ENCODE peak calls at places on chromosomes 6 and 20, in four cellular contexts. One of them, this sample, is unnamed. For H3K4me1, the result is how much of the 10 kb centered on the place peaks cover.

GRCh38 chr20:21315138-21315537 is 12.0 kb downstream of the XRN2 start:
- DNase-seq in right atrium auricular region: no peak
- DNase-seq in heart right ventricle: no peak
- DNase-seq in heart left ventricle: no peak
- DNase-seq in this sample: no peak

GRCh38 chr6:1336246-1336843 is 24.4 kb downstream of the FOXQ1 start:
- DNase-seq in right atrium auricular region: no peak
- DNase-seq in heart right ventricle: no peak
- DNase-seq in heart left ventricle: no peak
- DNase-seq in this sample: no peak

GRCh38 chr6:116945809-116946208 is 68.8 kb downstream of the RFX6 start:
- DNase-seq in right atrium auricular region: no peak
- DNase-seq in heart right ventricle: no peak
- DNase-seq in heart left ventricle: no peak
- DNase-seq in this sample: no peak

GRCh38 chr6:108113557-108114519 is 39.3 kb upstream of the OSTM1 start:
- DNase-seq in right atrium auricular region: no peak
- DNase-seq in heart right ventricle: no peak
- DNase-seq in heart left ventricle: no peak
- DNase-seq in this sample: no peak

GRCh38 chr6:25706314-25707014 is 48.1 kb upstream of the SLC17A4 start:
- DNase-seq in right atrium auricular region: no peak
- DNase-seq in heart right ventricle: peak
- DNase-seq in heart left ventricle: no peak
- DNase-seq in this sample: no peak

GRCh38 chr20:20561172-20561571 is 151.3 kb downstream of the RALGAPA2 start:
- DNase-seq in right atrium auricular region: no peak
- DNase-seq in heart right ventricle: no peak
- DNase-seq in heart left ventricle: no peak
- DNase-seq in this sample: no peak

GRCh38 chr6:142746524-142746923 is 198.5 kb downstream of the HIVEP2 start:
- DNase-seq in right atrium auricular region: no peak
- DNase-seq in heart right ventricle: no peak
- DNase-seq in heart left ventricle: no peak
- DNase-seq in this sample: no peak

GRCh38 chr6:2858678-2859324 is 17.1 kb upstream of the SERPINB1 start:
- DNase-seq in right atrium auricular region: no peak
- DNase-seq in heart right ventricle: no peak
- DNase-seq in heart left ventricle: no peak
- DNase-seq in this sample: no peak

GRCh38 chr6:142395266-142395665 is 93.5 kb downstream of the ADGRG6 start:
- DNase-seq in right atrium auricular region: no peak
- DNase-seq in heart right ventricle: no peak
- DNase-seq in heart left ventricle: no peak
- DNase-seq in this sample: no peak

GRCh38 chr20:24775966-24776365 is 173.1 kb upstream of the CST7 start:
- DNase-seq in right atrium auricular region: no peak
- DNase-seq in heart right ventricle: no peak
- DNase-seq in heart left ventricle: no peak
- DNase-seq in this sample: no peak

GRCh38 chr6:89597988-89598387 is 40.6 kb downstream of the LYRM2 start:
- DNase-seq in right atrium auricular region: no peak
- DNase-seq in heart right ventricle: no peak
- DNase-seq in heart left ventricle: no peak
- DNase-seq in this sample: no peak

GRCh38 chr6:136893187-136893586 is 28.9 kb upstream of the SLC35D3 start:
- DNase-seq in right atrium auricular region: no peak
- DNase-seq in heart right ventricle: no peak
- DNase-seq in heart left ventricle: no peak
- DNase-seq in this sample: no peak

GRCh38 chr20:57287007-57287810 is 20.8 kb upstream of the BMP7 start:
- DNase-seq in right atrium auricular region: no peak
- DNase-seq in heart right ventricle: no peak
- DNase-seq in heart left ventricle: no peak
- DNase-seq in this sample: no peak

GRCh38 chr20:48604426-48604825 is 223.4 kb downstream of the PREX1 start:
- DNase-seq in right atrium auricular region: no peak
- DNase-seq in heart right ventricle: no peak
- DNase-seq in heart left ventricle: no peak
- DNase-seq in this sample: no peak

GRCh38 chr20:22429175-22430153 is 154.9 kb downstream of the FOXA2 start:
- DNase-seq in right atrium auricular region: no peak
- DNase-seq in heart right ventricle: no peak
- DNase-seq in heart left ventricle: no peak
- DNase-seq in this sample: no peak

GRCh38 chr6:36908758-36909157 is 23.0 kb downstream of the C6orf89 start:
- DNase-seq in right atrium auricular region: no peak
- DNase-seq in heart right ventricle: no peak
- DNase-seq in heart left ventricle: no peak
- DNase-seq in this sample: no peak

GRCh38 chr20:991850-992249 is 10.3 kb downstream of the RSPO4 start:
- DNase-seq in right atrium auricular region: no peak
- DNase-seq in heart right ventricle: no peak
- DNase-seq in heart left ventricle: no peak
- DNase-seq in this sample: no peak

GRCh38 chr20:24834310-24834709 is 114.8 kb upstream of the CST7 start:
- DNase-seq in right atrium auricular region: no peak
- DNase-seq in heart right ventricle: no peak
- DNase-seq in heart left ventricle: no peak
- DNase-seq in this sample: no peak

GRCh38 chr6:11317885-11318771 is 85.7 kb upstream of the NEDD9 start:
- DNase-seq in right atrium auricular region: peak
- DNase-seq in heart right ventricle: peak
- DNase-seq in heart left ventricle: peak
- DNase-seq in this sample: peak

GRCh38 chr20:58084566-58084965 is 143.9 kb downstream of the ANKRD60 start:
- DNase-seq in right atrium auricular region: peak
- DNase-seq in heart right ventricle: no peak
- DNase-seq in heart left ventricle: no peak
- DNase-seq in this sample: no peak

GRCh38 chr20:59074456-59074855 is 31.9 kb upstream of the PRELID3B start:
- DNase-seq in right atrium auricular region: no peak
- DNase-seq in heart right ventricle: no peak
- DNase-seq in heart left ventricle: no peak
- DNase-seq in this sample: no peak

GRCh38 chr6:96542702-96543101 is 20.2 kb upstream of the FHL5 start:
- DNase-seq in right atrium auricular region: no peak
- DNase-seq in heart right ventricle: no peak
- DNase-seq in heart left ventricle: no peak
- DNase-seq in this sample: no peak

GRCh38 chr6:156885562-156885961 is 108.4 kb downstream of the ARID1B start:
- DNase-seq in right atrium auricular region: no peak
- DNase-seq in heart right ventricle: no peak
- DNase-seq in heart left ventricle: no peak
- DNase-seq in this sample: no peak

GRCh38 chr20:59062057-59062456 is 19.5 kb upstream of the PRELID3B start:
- DNase-seq in right atrium auricular region: no peak
- DNase-seq in heart right ventricle: no peak
- DNase-seq in heart left ventricle: no peak
- DNase-seq in this sample: no peak

GRCh38 chr20:63707558-63708300 is at the start of the genes ARFRP1 and ZGPAT:
- DNase-seq in right atrium auricular region: peak
- DNase-seq in heart right ventricle: peak
- DNase-seq in heart left ventricle: peak
- DNase-seq in this sample: peak

GRCh38 chr20:63705232-63706026 is 2.3 kb downstream of the ARFRP1 start:
- DNase-seq in right atrium auricular region: no peak
- DNase-seq in heart right ventricle: no peak
- DNase-seq in heart left ventricle: no peak
- DNase-seq in this sample: no peak

GRCh38 chr20:63704749-63705117 is 3.0 kb downstream of the ARFRP1 start:
- DNase-seq in right atrium auricular region: no peak
- DNase-seq in heart right ventricle: no peak
- DNase-seq in heart left ventricle: no peak
- DNase-seq in this sample: no peak

GRCh38 chr20:63706852-63707557 is 771 bp downstream of the ARFRP1 start:
- DNase-seq in right atrium auricular region: no peak
- DNase-seq in heart right ventricle: peak
- DNase-seq in heart left ventricle: peak
- DNase-seq in this sample: peak

DNA sequence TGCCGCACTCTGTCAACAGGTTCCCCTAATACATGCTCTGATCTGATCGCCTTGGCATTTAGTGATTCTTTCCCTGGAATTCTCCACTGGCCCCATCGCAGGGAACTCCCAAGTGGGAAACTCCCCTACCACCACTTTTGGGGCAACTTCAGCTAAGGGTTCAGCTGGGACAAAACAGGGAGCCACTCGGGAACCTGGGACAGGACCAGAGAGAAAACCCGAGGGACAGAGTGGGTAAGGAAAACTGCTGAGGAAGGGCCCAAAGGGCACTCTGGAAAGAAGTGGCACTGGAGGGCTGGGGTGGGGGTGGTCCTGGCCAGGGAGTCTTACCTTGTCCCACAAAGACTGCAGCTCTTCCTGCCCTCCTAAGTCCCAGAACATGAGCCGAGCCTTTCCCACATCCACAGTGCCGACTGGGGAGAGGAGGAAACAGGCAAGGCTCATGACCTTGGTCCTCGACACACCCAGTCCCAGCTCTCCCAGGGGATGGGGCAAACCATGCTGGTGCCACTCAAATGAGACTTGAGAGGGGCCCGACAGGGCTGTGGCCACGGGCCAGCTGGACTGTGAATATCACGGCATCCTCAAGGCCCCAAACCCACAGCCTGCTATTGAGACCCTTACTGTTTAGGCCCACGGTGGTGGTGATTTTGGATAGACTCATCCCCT is 1.6 kb downstream of the ARFRP1 start:
- DNase-seq in right atrium auricular region: no peak
- DNase-seq in heart right ventricle: no peak
- DNase-seq in heart left ventricle: no peak
- DNase-seq in this sample: peak
- H3K4me3 ChIP-seq in right atrium auricular region: peak
- H3K4me3 ChIP-seq in heart right ventricle: no peak
- H3K4me3 ChIP-seq in heart left ventricle: peak
- H3K4me3 ChIP-seq in this sample: no peak

GRCh38 chr6:52558266-52559000 is 18.4 kb downstream of the TRAM2 start:
- DNase-seq in right atrium auricular region: no peak
- DNase-seq in heart right ventricle: no peak
- DNase-seq in heart left ventricle: no peak
- DNase-seq in this sample: no peak

GRCh38 chr6:52555531-52556228 is 21.2 kb downstream of the TRAM2 start:
- DNase-seq in right atrium auricular region: no peak
- DNase-seq in heart right ventricle: no peak
- DNase-seq in heart left ventricle: no peak
- DNase-seq in this sample: no peak

GRCh38 chr6:52554684-52555280 is 22.1 kb downstream of the TRAM2 start:
- DNase-seq in right atrium auricular region: no peak
- DNase-seq in heart right ventricle: no peak
- DNase-seq in heart left ventricle: no peak
- DNase-seq in this sample: no peak

GRCh38 chr6:52560462-52560861 is 16.4 kb downstream of the TRAM2 start:
- DNase-seq in right atrium auricular region: no peak
- DNase-seq in heart right ventricle: no peak
- DNase-seq in heart left ventricle: no peak
- DNase-seq in this sample: no peak

DNA sequence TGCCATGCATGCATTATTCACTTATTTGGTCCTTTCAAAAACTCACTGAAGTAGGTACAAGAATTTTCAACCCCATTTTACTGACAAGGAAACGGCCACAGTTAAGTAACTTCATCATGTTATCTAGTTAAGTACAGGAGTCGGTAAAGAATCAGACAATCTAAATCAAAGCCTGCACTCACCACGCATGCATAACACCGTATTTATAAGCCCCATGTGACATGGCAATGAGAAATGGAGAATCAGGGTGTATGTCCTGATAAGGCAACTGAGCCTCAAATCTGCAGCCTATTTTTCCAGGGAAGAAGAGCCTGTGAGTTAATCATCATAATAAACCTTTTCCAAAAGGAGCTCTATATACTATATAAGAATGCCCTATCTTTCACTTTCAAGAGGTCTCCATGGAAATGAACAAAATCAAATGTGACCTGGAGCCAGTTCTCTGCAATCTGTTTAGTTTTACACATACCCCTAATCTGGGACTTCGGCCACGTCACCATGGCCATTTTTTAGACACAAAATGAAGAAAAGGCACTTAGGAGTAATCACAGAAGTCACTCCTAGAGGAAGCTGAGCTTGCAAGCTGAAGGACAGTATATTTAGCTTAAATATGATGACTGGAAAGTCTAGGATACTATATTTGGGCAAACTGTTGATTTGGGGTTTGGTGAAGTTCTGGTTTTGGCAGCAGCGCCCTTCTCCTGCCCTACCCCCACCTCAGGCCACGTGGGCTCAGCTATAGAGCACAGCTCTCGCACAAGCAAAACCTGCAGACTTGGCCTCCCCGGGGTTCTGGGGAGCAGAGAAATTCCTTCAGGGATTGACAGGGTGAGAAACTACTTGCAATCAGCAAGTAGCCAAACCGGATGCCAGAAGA is 19.2 kb downstream of the TRAM2 start:
- DNase-seq in right atrium auricular region: no peak
- DNase-seq in heart right ventricle: no peak
- DNase-seq in heart left ventricle: no peak
- DNase-seq in this sample: no peak
- H3K4me1 ChIP-seq in right atrium auricular region: half or more
- H3K4me1 ChIP-seq in heart right ventricle: under half
- H3K4me1 ChIP-seq in heart left ventricle: under half
- H3K4me1 ChIP-seq in this sample: under half

GRCh38 chr6:57044568-57044967 is 1.9 kb upstream of the KIAA1586 start:
- DNase-seq in right atrium auricular region: no peak
- DNase-seq in heart right ventricle: no peak
- DNase-seq in heart left ventricle: no peak
- DNase-seq in this sample: no peak

GRCh38 chr6:57048577-57048976 is 2.1 kb downstream of the KIAA1586 start:
- DNase-seq in right atrium auricular region: no peak
- DNase-seq in heart right ventricle: no peak
- DNase-seq in heart left ventricle: no peak
- DNase-seq in this sample: no peak
- H3K27ac ChIP-seq in right atrium auricular region: no peak
- H3K27ac ChIP-seq in heart right ventricle: no peak
- H3K27ac ChIP-seq in heart left ventricle: no peak
- H3K27ac ChIP-seq in this sample: no peak

DNA sequence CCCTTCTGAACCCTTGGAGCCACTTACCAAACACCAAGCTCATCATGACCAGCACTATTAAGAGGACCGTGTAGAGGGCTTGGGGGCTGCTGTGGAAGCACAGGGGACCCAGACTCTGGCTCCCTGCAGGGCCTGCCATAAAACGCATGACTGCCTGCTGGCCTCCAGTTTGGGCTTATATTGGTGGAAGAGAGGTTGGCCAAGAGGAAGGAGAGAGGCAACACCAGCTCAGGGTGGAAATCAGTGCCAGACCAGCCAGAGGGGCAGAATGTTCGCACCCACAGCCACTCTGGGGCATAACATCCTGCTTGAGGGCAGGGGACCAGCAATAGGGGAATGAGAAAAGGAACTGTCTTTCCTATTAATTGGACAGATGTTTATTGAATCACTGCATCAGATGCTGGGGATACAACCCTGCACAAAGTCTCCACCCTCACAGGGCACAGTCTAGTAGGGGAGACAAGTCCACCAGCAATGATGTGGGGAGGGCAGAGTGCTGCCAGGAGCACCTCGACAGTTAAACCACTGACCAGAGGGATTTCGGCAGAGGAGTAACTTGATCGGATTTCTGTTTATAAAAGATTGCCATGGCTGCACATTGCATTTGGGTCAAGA is 534 bp downstream of the LY6G5C start:
- DNase-seq in right atrium auricular region: no peak
- DNase-seq in heart right ventricle: no peak
- DNase-seq in heart left ventricle: no peak
- DNase-seq in this sample: no peak
- H3K4me3 ChIP-seq in right atrium auricular region: peak
- H3K4me3 ChIP-seq in heart right ventricle: no peak
- H3K4me3 ChIP-seq in heart left ventricle: peak
- H3K4me3 ChIP-seq in this sample: no peak

GRCh38 chr6:86858970-86859369 is 78.4 kb upstream of the HTR1E start:
- DNase-seq in right atrium auricular region: no peak
- DNase-seq in heart right ventricle: no peak
- DNase-seq in heart left ventricle: no peak
- DNase-seq in this sample: peak
- H3K4me1 ChIP-seq in right atrium auricular region: under half
- H3K4me1 ChIP-seq in heart right ventricle: under half
- H3K4me1 ChIP-seq in heart left ventricle: under half
- H3K4me1 ChIP-seq in this sample: under half

This sample was measured in aorta.